ENCODE peak calls at places on chromosomes 7 and 10, in seven cellular contexts. O, V, F, W, H, A and T are unnamed samples.

GRCh38 chr7:47513741-47514241 is 68.1 kb downstream of the TNS3 start:
- DNase-seq in O (no peak), V (peak), F (no peak), W (peak), H (no peak), A (no peak), T (no peak)

GRCh38 chr7:151392426-151392825 is 17.4 kb downstream of the WDR86 start:
- DNase-seq in O (no peak), V (no peak), F (no peak), W (no peak), H (no peak), A (no peak), T (no peak)

GRCh38 chr10:16787361-16787791 is 29.8 kb downstream of the RSU1 start:
- DNase-seq in O (no peak), V (no peak), F (no peak), W (no peak), H (no peak), A (peak), T (no peak)

GRCh38 chr10:110456523-110457091 is 41.1 kb upstream of the DUSP5 start:
- DNase-seq in O (peak), V (no peak), F (no peak), W (peak), H (no peak), A (no peak), T (no peak)

GRCh38 chr10:28728396-28728795 is 51.1 kb downstream of the BAMBI start:
- DNase-seq in O (peak), V (no peak), F (no peak), W (peak), H (no peak), A (no peak), T (peak)

GRCh38 chr7:378551-379455 is 88.8 kb downstream of the FOXL3 start:
- DNase-seq in O (no peak), V (no peak), F (no peak), W (no peak), H (no peak), A (no peak), T (no peak)

GRCh38 chr10:34861293-34862004 is 46.4 kb upstream of the PARD3 start:
- DNase-seq in O (peak), V (peak), F (no peak), W (peak), H (no peak), A (no peak), T (peak)

GRCh38 chr7:30062587-30062986 is 34.4 kb downstream of the PLEKHA8 start:
- DNase-seq in O (no peak), V (peak), F (no peak), W (peak), H (no peak), A (peak), T (peak)

GRCh38 chr10:116873134-116873533 is 23.8 kb downstream of the ENO4 start:
- DNase-seq in O (no peak), V (no peak), F (no peak), W (no peak), H (no peak), A (no peak), T (no peak)

GRCh38 chr10:73859441-73860049 is 14.8 kb downstream of the CAMK2G start:
- DNase-seq in O (no peak), V (no peak), F (no peak), W (no peak), H (no peak), A (peak), T (no peak)

GRCh38 chr10:92208736-92209135 is 82.1 kb downstream of the CPEB3 start:
- DNase-seq in O (no peak), V (peak), F (no peak), W (peak), H (no peak), A (no peak), T (no peak)

GRCh38 chr7:7799138-7799537 is 80.7 kb upstream of the RPA3 start:
- DNase-seq in O (peak), V (no peak), F (no peak), W (peak), H (no peak), A (no peak), T (no peak)

GRCh38 chr7:116673504-116673865 is 1.5 kb downstream of the MET start:
- DNase-seq in O (no peak), V (no peak), F (no peak), W (no peak), H (no peak), A (no peak), T (no peak)

GRCh38 chr7:143205560-143206293 is 16.1 kb upstream of the TAS2R40 start:
- DNase-seq in O (no peak), V (no peak), F (no peak), W (no peak), H (no peak), A (peak), T (no peak)

GRCh38 chr7:37162106-37162505 is 286.6 kb downstream of the ELMO1 start:
- DNase-seq in O (no peak), V (no peak), F (no peak), W (no peak), H (no peak), A (no peak), T (no peak)

GRCh38 chr10:2575460-2575859 is 491.9 kb upstream of the PFKP start:
- DNase-seq in O (no peak), V (no peak), F (no peak), W (no peak), H (no peak), A (no peak), T (no peak)

GRCh38 chr7:30253796-30254165 is 30.6 kb upstream of the ZNRF2 start:
- DNase-seq in O (no peak), V (no peak), F (no peak), W (no peak), H (no peak), A (no peak), T (no peak)

GRCh38 chr7:117195361-117195760 is 127.5 kb downstream of the WNT2 start:
- DNase-seq in O (no peak), V (no peak), F (no peak), W (no peak), H (no peak), A (no peak), T (no peak)

GRCh38 chr10:46091080-46091833 is 45.2 kb upstream of the MSMB start:
- DNase-seq in O (no peak), V (no peak), F (no peak), W (no peak), H (no peak), A (peak), T (no peak)

GRCh38 chr10:112394475-112394875 is 20.6 kb downstream of the ACSL5 start:
- DNase-seq in O (peak), V (no peak), F (no peak), W (no peak), H (no peak), A (no peak), T (peak)

GRCh38 chr10:83127942-83128575 is 1011.2 kb upstream of the GHITM start:
- DNase-seq in O (no peak), V (peak), F (no peak), W (no peak), H (no peak), A (no peak), T (no peak)

GRCh38 chr7:29208410-29209250 is 14.1 kb downstream of the CHN2 start:
- DNase-seq in O (no peak), V (no peak), F (no peak), W (no peak), H (no peak), A (no peak), T (peak)

GRCh38 chr7:15723840-15724239 is 37.4 kb upstream of the MEOX2 start:
- DNase-seq in O (no peak), V (no peak), F (no peak), W (no peak), H (no peak), A (no peak), T (no peak)

DNA sequence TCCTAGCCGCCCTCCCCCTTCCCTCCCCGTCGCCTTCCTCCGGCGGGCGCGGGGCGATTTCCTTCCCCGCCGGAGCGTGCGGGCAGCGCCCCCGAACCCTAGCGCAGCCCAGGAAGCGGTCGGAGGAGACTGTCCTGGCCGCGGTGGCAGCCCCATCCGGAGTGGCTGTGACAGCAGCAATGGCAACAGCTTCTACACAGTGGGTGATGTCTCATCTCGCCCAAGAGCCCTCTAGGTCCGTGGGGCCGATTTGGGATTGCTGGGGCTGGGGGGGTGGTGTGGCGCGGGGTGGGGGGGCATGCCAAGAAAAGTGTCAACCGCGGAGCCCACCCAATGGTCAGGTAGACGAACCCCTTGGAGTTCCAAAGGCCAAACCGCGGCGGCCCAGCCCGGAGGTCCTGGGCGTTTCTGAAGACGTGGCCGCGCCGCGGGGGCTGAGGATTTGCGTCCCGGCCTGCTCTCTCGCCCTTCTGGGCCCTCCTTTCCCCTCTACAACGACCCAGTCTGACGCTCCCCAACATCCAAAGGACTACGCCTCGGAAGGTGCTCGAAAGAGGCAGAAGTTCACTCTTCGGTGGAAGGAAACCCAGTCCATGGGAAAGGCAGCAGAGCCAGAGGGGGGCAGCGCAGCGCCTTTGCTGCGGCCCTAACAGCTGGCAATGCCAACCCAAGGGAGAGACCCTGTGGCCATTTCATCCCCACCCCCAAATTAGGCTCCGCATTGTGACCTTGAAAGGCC is 603 bp upstream of the TWIST1 start:
- DNase-seq in O (no peak), V (peak), F (peak), W (peak), H (no peak), A (no peak), T (no peak)
- H3K4me3 ChIP-seq in O (no peak), V (peak), F (peak), W (peak), H (no peak), A (no peak), T (no peak)

GRCh38 chr7:130298927-130299326 is 6.0 kb downstream of the CPA4 start:
- DNase-seq in O (no peak), V (no peak), F (no peak), W (no peak), H (no peak), A (no peak), T (no peak)
- H3K4me3 ChIP-seq in O (no peak), V (no peak), F (no peak), W (no peak), H (no peak), A (no peak), T (no peak)

GRCh38 chr7:87878208-87878735 is 2.0 kb downstream of the DBF4 start:
- DNase-seq in O (no peak), V (peak), F (no peak), W (peak), H (no peak), A (no peak), T (no peak)

GRCh38 chr7:87876040-87876758 is at the start of the genes DBF4 and SLC25A40:
- DNase-seq in O (peak), V (peak), F (peak), W (peak), H (peak), A (peak), T (peak)

GRCh38 chr7:87876759-87877234 is 504 bp downstream of the DBF4 start:
- DNase-seq in O (peak), V (peak), F (peak), W (peak), H (no peak), A (no peak), T (peak)

GRCh38 chr7:87875151-87876039 is 765 bp downstream of the SLC25A40 start:
- DNase-seq in O (no peak), V (peak), F (no peak), W (peak), H (no peak), A (peak), T (peak)

GRCh38 chr7:87877641-87878040 is 1.3 kb downstream of the DBF4 start:
- DNase-seq in O (no peak), V (peak), F (no peak), W (peak), H (no peak), A (no peak), T (no peak)
- H3K4me3 ChIP-seq in O (peak), V (peak), F (no peak), W (peak), H (peak), A (peak), T (peak)

GRCh38 chr7:141287936-141288335 is 214.1 kb downstream of the TMEM178B start:
- DNase-seq in O (no peak), V (no peak), F (no peak), W (no peak), H (no peak), A (no peak), T (no peak)
- H3K4me3 ChIP-seq in O (no peak), V (no peak), F (no peak), W (no peak), H (no peak), A (no peak), T (no peak)

DNA sequence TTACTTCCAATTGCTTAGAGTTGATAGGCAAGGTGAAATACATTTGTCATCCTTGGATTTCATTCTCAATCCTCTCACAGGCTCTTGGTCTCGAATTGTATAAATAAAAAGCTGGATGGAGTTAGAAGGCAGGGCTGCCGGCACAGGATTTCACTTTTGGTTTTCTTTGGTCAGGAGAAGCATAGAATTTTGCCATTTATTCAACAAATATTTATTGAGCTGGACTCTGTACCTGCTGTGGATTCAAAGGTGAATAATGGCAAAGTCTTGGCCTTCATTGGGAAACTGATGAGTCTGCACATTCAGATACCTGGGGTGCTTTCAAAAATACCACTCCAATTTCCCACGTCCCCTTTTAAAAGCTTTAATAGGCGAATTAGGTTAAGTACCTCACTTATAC is 49.7 kb downstream of the PDK4 start:
- DNase-seq in O (no peak), V (no peak), F (no peak), W (no peak), H (no peak), A (no peak), T (no peak)
- H3K4me3 ChIP-seq in O (no peak), V (no peak), F (no peak), W (no peak), H (no peak), A (no peak), T (no peak)

DNA sequence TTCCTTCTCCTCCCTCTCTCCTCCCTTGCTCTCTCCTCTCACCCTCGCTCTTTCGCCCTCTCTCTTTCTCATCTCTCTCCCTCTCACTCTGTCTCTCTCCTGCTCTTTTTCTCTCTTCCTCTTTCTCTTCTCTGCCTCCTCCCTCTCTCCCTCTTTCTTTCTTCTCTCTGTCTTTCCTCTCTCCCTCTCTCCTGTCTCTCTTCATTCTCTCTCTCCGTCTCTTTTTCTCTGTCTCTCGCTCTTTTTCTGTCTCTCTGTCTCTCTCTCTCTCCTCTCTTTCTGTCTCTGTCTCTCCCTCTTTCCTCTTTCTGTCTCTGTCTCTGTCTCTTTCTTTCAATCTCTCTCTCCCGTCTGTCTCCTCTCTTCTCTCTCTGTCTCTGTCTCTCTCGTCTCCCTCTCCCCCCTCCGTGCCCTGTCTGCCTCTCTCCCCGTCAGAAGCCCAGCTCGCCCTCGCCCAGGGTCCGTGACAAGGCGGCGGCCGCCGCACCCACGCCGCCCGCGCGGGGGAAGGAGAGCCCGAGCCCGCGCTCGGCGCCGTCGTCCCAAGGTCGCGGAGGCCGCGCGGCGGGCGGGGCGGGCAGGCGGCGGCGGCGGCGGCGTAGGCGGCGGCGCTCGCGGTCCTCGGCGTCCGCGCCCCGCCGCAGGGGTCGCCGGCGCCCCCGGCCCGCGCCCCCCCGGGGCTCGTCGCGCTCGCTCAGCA is 21.3 kb upstream of the HSPB1 start:
- DNase-seq in O (no peak), V (no peak), F (no peak), W (no peak), H (no peak), A (no peak), T (no peak)
- H3K4me3 ChIP-seq in O (peak), V (peak), F (no peak), W (peak), H (no peak), A (peak), T (no peak)

GRCh38 chr7:27154369-27154768 is 2.0 kb upstream of the HOXA3 start:
- DNase-seq in O (no peak), V (no peak), F (no peak), W (no peak), H (no peak), A (no peak), T (no peak)

GRCh38 chr7:27156901-27157716 is 634 bp upstream of the HOXA7 start:
- DNase-seq in O (no peak), V (peak), F (no peak), W (no peak), H (no peak), A (no peak), T (no peak)

GRCh38 chr7:27154901-27155815 is 1.3 kb downstream of the HOXA7 start:
- DNase-seq in O (no peak), V (peak), F (no peak), W (no peak), H (no peak), A (no peak), T (no peak)

GRCh38 chr7:27156508-27156898 is at the start of gene HOXA7:
- DNase-seq in O (peak), V (peak), F (no peak), W (no peak), H (no peak), A (no peak), T (no peak)

DNA sequence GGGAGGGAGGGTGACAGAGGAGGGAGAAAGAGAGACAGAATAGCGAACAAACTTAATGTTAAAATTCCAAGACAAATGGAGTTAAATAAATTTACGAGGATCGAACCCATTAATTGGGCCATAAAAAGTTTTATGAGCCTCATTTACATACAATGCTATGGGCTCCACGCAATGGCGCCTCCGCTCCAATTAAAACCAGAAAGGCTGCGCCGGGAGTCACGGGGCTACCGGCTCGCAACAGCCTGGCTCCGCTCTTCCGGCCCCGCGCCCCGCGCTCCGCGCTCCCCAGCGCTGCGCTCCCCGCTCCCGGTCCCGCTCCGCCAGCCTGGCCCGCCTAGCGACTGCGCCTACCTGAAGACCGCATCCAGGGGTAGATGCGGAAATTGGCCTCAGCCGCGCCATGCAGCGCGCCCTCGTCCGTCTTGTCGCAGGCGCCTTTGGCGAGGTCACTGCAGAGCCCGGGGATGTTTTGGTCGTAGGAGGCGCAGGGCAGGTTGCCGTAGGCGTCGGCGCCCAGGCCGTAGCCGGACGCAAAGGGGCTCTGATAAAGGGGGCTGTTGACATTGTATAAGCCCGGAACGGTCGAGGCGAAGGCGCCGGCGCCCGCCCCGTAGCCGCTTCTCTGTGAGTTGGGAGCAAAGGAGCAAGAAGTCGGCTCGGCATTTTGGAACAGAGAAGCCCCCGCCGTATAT is 513 bp downstream of the HOXA7 start:
- DNase-seq in O (peak), V (peak), F (no peak), W (peak), H (no peak), A (no peak), T (no peak)
- H3K4me3 ChIP-seq in O (peak), V (peak), F (no peak), W (peak), H (peak), A (no peak), T (peak)